ENCODE peak calls at places on chromosomes 2 and 18, in seven cellular contexts. One of them, this sample, is unnamed.
A peak's percentile ranks its signal among the peaks of the same experiment; 100 is the strongest.

GRCh38 chr18:45981852-45982251 is 14.7 kb upstream of the EPG5 start:
- DNase-seq in stimulated activated CD8-positive, alpha-beta memory T cell treated with anti-CD3 and anti-CD28 coated beads, Interleukin-15, amount 100 ng/mL, for 1 hour: no peak
- DNase-seq in AG20443: no peak
- DNase-seq in BE2C: no peak
- DNase-seq in NCI-H446 treated with DMSO at 0.1 percent for 48 hours: no peak
- DNase-seq in T-helper 2 cell: no peak
- DNase-seq in RPMI8226: no peak
- DNase-seq in this sample: no peak

GRCh38 chr2:62227386-62228075 is 31.6 kb downstream of the B3GNT2 start:
- DNase-seq in stimulated activated CD8-positive, alpha-beta memory T cell treated with anti-CD3 and anti-CD28 coated beads, Interleukin-15, amount 100 ng/mL, for 1 hour: no peak
- DNase-seq in NCI-H446 treated with DMSO at 0.1 percent for 48 hours: no peak
- DNase-seq in AG20443: no peak
- DNase-seq in T-helper 2 cell: no peak
- DNase-seq in BE2C: no peak
- DNase-seq in RPMI8226: no peak
- DNase-seq in this sample: no peak

GRCh38 chr2:61017003-61017555 is 441 bp upstream of the PEX13 start:
- DNase-seq in RPMI8226: peak; percentile 90
- DNase-seq in stimulated activated CD8-positive, alpha-beta memory T cell treated with anti-CD3 and anti-CD28 coated beads, Interleukin-15, amount 100 ng/mL, for 1 hour: peak; percentile 40
- DNase-seq in BE2C: peak; percentile 49
- DNase-seq in T-helper 2 cell: peak; percentile 52
- DNase-seq in AG20443: peak; percentile 82
- DNase-seq in NCI-H446 treated with DMSO at 0.1 percent for 48 hours: peak; percentile 67
- DNase-seq in this sample: peak; percentile 79

GRCh38 chr2:218400167-218400929 is 680 bp downstream of the CTDSP1 start:
- DNase-seq in RPMI8226: peak; percentile 33
- DNase-seq in AG20443: no peak
- DNase-seq in BE2C: peak; percentile 41
- DNase-seq in NCI-H446 treated with DMSO at 0.1 percent for 48 hours: no peak
- DNase-seq in T-helper 2 cell: peak; percentile 23
- DNase-seq in stimulated activated CD8-positive, alpha-beta memory T cell treated with anti-CD3 and anti-CD28 coated beads, Interleukin-15, amount 100 ng/mL, for 1 hour: no peak
- DNase-seq in this sample: peak; percentile 12

GRCh38 chr2:219530048-219530963 is 13.3 kb downstream of the CHPF start:
- DNase-seq in T-helper 2 cell: peak; percentile 75
- DNase-seq in BE2C: peak; percentile 93
- DNase-seq in stimulated activated CD8-positive, alpha-beta memory T cell treated with anti-CD3 and anti-CD28 coated beads, Interleukin-15, amount 100 ng/mL, for 1 hour: peak; percentile 77
- DNase-seq in AG20443: peak; percentile 95
- DNase-seq in NCI-H446 treated with DMSO at 0.1 percent for 48 hours: peak; percentile 59
- DNase-seq in RPMI8226: peak; percentile 81
- DNase-seq in this sample: peak; percentile 70

GRCh38 chr2:181190711-181191110 is 210.3 kb downstream of the UBE2E3 start:
- DNase-seq in AG20443: no peak
- DNase-seq in RPMI8226: no peak
- DNase-seq in BE2C: no peak
- DNase-seq in NCI-H446 treated with DMSO at 0.1 percent for 48 hours: no peak
- DNase-seq in T-helper 2 cell: no peak
- DNase-seq in stimulated activated CD8-positive, alpha-beta memory T cell treated with anti-CD3 and anti-CD28 coated beads, Interleukin-15, amount 100 ng/mL, for 1 hour: no peak
- DNase-seq in this sample: no peak

GRCh38 chr2:184346338-184346862 is 251.9 kb upstream of the ZNF804A start:
- DNase-seq in T-helper 2 cell: no peak
- DNase-seq in RPMI8226: no peak
- DNase-seq in AG20443: no peak
- DNase-seq in NCI-H446 treated with DMSO at 0.1 percent for 48 hours: no peak
- DNase-seq in BE2C: no peak
- DNase-seq in stimulated activated CD8-positive, alpha-beta memory T cell treated with anti-CD3 and anti-CD28 coated beads, Interleukin-15, amount 100 ng/mL, for 1 hour: no peak
- DNase-seq in this sample: no peak

GRCh38 chr2:3465844-3466481 is 53.4 kb downstream of the ADI1 start:
- DNase-seq in RPMI8226: no peak
- DNase-seq in BE2C: peak; percentile 1
- DNase-seq in AG20443: peak; percentile 92
- DNase-seq in NCI-H446 treated with DMSO at 0.1 percent for 48 hours: no peak
- DNase-seq in T-helper 2 cell: no peak
- DNase-seq in stimulated activated CD8-positive, alpha-beta memory T cell treated with anti-CD3 and anti-CD28 coated beads, Interleukin-15, amount 100 ng/mL, for 1 hour: no peak
- DNase-seq in this sample: peak; percentile 95

GRCh38 chr2:102520009-102520408 is 47.0 kb downstream of the SLC9A4 start:
- DNase-seq in RPMI8226: peak; percentile 33
- DNase-seq in NCI-H446 treated with DMSO at 0.1 percent for 48 hours: peak; percentile 1
- DNase-seq in AG20443: peak; percentile 42
- DNase-seq in stimulated activated CD8-positive, alpha-beta memory T cell treated with anti-CD3 and anti-CD28 coated beads, Interleukin-15, amount 100 ng/mL, for 1 hour: no peak
- DNase-seq in T-helper 2 cell: no peak
- DNase-seq in BE2C: peak; percentile 7
- DNase-seq in this sample: peak; percentile 32

GRCh38 chr18:6355789-6356589 is 58.7 kb downstream of the L3MBTL4 start:
- DNase-seq in RPMI8226: no peak
- DNase-seq in AG20443: no peak
- DNase-seq in BE2C: no peak
- DNase-seq in NCI-H446 treated with DMSO at 0.1 percent for 48 hours: no peak
- DNase-seq in stimulated activated CD8-positive, alpha-beta memory T cell treated with anti-CD3 and anti-CD28 coated beads, Interleukin-15, amount 100 ng/mL, for 1 hour: no peak
- DNase-seq in T-helper 2 cell: no peak
- DNase-seq in this sample: peak; percentile 33